ENCODE peak calls at places on chromosomes 3 and 15, in six cellular contexts. Z is upper lobe of left lung, R is heart right ventricle, A is adrenal gland, D is psoas muscle, K is brain microvascular endothelial cell. J is an unnamed sample.

GRCh38 chr3:49377483-49377882 is 19.3 kb upstream of the GPX1 start:
- DNase-seq in Z (peak; percentile 48), R (no peak), A (no peak), D (no peak), K (peak; percentile 71), J (no peak)

GRCh38 chr3:172869797-172870518 is 119.4 kb downstream of the ECT2 start:
- DNase-seq in Z (no peak), R (no peak), A (no peak), D (no peak), K (no peak), J (no peak)

GRCh38 chr15:34772312-34772711 is 17.5 kb upstream of the GJD2 start:
- DNase-seq in Z (no peak), R (no peak), A (no peak), D (no peak), K (no peak), J (no peak)

GRCh38 chr15:100849021-100849831 is 30.4 kb upstream of the ALDH1A3 start:
- DNase-seq in Z (peak; percentile 73), R (peak; percentile 24), A (no peak), D (peak; percentile 56), K (peak; percentile 7), J (no peak)

GRCh38 chr15:85584791-85585360 is 204.5 kb downstream of the AKAP13 start:
- DNase-seq in Z (no peak), R (no peak), A (no peak), D (no peak), K (no peak), J (no peak)

GRCh38 chr15:97410907-97411575 is 549.5 kb upstream of the ARRDC4 start:
- DNase-seq in Z (no peak), R (no peak), A (no peak), D (no peak), K (no peak), J (no peak)

GRCh38 chr3:110647586-110647985 is 424.0 kb upstream of the NECTIN3 start:
- DNase-seq in Z (no peak), R (no peak), A (no peak), D (no peak), K (no peak), J (no peak)

GRCh38 chr15:85125056-85125661 is 143.5 kb downstream of the PDE8A start:
- DNase-seq in Z (no peak), R (no peak), A (no peak), D (no peak), K (peak; percentile 15), J (no peak)

GRCh38 chr3:185733980-185734724 is 90.7 kb downstream of the IGF2BP2 start:
- DNase-seq in Z (peak; percentile 62), R (peak; percentile 36), A (peak; percentile 58), D (no peak), K (peak; percentile 83), J (no peak)

GRCh38 chr15:42727740-42728355 is 9.1 kb downstream of the CDAN1 start:
- DNase-seq in Z (peak; percentile 89), R (no peak), A (no peak), D (no peak), K (no peak), J (no peak)

GRCh38 chr15:67076147-67076843 is 10.9 kb downstream of the SMAD3 start:
- DNase-seq in Z (no peak), R (no peak), A (no peak), D (peak; percentile 46), K (peak; percentile 95), J (no peak)

GRCh38 chr3:152328841-152329240 is 60.1 kb downstream of the MBNL1 start:
- DNase-seq in Z (no peak), R (no peak), A (no peak), D (no peak), K (peak; percentile 45), J (no peak)

DNA sequence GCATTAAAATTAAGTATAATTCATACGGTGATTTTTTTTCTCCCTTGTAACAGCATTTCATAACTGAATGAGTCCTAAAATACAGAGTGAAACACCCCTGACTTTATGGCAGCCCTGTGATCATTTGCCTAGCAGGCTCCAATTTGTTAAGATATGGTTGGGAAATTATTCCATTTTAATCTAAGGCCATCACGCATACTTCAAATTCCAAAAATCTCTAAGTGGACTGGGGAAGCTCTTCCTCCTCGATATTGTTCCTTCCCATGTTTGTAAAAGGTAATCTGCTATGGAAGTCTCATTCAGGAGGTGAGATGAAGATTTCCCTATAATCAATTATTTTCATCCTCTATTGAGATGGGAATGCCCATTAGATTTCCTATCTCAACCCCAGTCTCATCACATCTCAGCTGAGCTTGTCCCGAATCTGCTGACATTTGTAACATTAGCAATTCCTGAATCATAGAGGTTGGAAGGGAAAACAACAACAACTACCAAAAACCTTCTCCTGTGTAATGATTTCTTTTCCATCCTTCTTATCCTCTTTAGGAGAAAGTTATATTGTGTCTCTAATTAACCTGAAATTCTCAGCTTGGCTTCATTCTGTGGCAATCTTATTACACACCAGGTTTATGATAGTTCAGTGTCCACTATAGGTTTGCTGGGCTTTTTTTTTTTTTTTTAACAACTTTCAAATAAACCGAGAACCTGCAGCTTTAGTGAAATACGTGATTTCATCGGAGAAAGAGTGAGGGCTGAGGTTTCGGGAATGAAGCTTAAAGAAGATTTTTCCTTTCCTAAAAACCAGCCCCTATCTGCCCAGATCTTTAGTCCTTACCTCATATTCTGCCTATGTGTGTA is 2.2 kb upstream of the NR2F2 start:
- DNase-seq in Z (no peak), R (no peak), A (no peak), D (no peak), K (no peak), J (no peak)
- H3K4me3 ChIP-seq in Z (peak overlapping the region; percentile 67), R (peak overlapping the region; percentile 39), A (no peak overlapping the region), D (peak overlapping the region; percentile 92), K (peak overlapping the region; percentile 94), J (peak overlapping the region; percentile 94)

DNA sequence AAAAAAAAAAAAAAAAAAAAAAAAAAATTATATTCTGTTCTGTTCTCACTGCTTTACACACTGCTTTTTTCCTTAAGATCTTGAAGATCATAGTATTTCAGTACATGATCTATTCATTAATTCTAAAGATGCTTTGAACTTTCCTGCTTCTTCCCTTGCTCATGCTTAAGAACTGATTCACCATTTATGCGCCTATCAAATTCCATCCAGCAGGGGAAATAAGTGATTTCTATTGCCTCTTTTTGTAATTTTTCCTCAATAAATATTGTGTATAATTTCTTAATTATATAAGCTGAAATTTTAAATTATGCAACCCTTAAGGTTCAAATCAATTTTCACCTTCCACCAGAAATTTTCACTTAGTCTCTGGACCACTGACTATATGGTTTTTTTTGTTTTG is 10.6 kb downstream of the DENND6A start:
- DNase-seq in Z (no peak), R (no peak), A (no peak), D (no peak), K (peak; percentile 15), J (no peak)
- TF ChIP-seq CTCF in Z (no peak), R (no peak), A (no peak), D (peak; percentile 20), K (peak; percentile 26), J (no peak)

DNA sequence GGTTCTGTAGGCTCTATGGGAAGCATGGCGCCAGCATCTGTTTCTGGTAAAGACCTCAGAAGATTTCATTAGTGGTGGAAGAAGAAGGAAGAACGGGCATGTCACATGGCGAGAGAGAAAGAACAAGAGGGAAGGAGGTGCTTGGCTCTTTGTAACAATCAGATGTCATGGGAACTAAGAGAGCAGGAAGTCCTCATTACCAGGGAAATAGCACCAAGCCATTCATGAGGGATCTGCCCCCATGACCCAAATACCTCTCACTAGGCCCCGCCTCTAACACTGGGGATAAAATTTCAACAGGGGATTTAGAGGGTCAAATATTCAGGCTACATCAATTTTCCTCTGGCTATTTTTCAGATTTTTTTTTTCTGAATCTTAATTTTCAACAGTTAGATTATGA is 954.3 kb downstream of the SQOR start:
- DNase-seq in Z (no peak), R (no peak), A (no peak), D (no peak), K (no peak), J (no peak)
- H3K27ac ChIP-seq in Z (no peak overlapping the region), R (no peak overlapping the region), A (no peak overlapping the region), D (no peak overlapping the region), K (no peak overlapping the region), J (no peak overlapping the region)

DNA sequence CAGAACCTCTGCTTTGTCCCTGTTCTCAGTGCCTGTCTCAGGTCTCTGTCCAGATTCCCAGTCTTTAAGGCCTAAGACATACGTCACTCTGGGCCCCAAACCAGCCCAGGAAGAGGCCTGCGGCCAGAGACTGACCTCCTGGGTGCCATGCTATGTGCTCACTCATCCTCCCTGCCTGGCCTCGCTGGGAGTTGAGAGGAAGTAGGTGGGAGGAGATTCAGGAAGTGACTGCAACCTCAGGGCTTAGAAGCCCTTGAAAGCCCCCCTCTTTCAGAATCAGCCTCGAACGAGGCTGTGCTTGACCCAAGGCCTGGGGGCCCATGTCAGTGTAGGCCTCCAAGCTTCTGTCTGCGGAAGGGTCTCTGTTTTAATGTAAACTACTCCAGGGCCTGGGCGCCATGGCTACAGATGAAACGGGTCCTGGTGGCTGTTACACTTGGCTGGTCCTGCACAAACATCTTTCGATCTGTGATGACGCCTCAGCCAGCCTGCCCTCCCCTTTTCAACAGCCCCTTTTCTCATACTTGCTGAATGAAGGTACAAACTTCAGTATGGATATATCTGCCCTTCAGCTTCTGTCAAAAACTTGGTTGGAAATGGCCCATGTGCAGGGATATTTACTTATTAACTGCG is 11.7 kb downstream of the RASGRF1 start:
- DNase-seq in Z (no peak), R (no peak), A (no peak), D (no peak), K (no peak), J (no peak)
- H3K4me3 ChIP-seq in Z (no peak overlapping the region), R (no peak overlapping the region), A (no peak overlapping the region), D (no peak overlapping the region), K (no peak overlapping the region), J (no peak overlapping the region)

DNA sequence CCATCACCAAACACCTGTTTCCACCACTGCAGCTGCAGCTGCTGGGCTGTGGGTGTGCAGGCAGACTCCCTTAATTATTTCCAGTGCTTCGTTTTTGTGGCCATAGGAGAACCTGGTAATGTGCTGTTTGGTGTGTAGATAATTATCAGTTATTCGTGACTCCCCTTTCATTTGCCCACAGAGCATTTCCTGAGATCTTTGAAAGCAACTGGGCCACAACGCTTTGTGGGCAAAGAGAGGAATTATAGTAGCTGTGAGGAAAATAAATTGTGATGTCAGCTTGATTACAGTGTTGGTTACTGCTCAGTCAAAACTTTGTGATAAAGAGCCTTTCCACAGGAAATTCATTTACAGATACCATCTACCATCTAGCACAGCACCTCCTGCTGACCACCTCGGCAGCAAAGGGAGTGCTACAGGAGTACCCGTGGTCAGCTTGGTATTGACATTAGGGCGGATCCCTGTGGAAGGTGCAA is 193.3 kb upstream of the SLCO3A1 start:
- DNase-seq in Z (no peak), R (no peak), A (no peak), D (no peak), K (no peak), J (no peak)
- TF ChIP-seq CTCF in Z (no peak), R (no peak), A (no peak), D (no peak), K (no peak), J (no peak)